ENCODE peak calls at places on chromosomes 11 and 22, in eight cellular contexts. G is left cardiac atrium; P is NB4; N is GDM1; A is stimulated activated naive CD8-positive, alpha-beta T cell treated with anti-CD3 and anti-CD28 coated beads, Interleukin-15, amount 100 ng/mL, for 72 hours; X is astrocyte of the spinal cord; K is MCF 10A; S is NCI-H1092. Y is an unnamed sample.

GRCh38 chr11:120208012-120208441 is 2.8 kb upstream of the OAF start:
- DNase-seq in G (no peak), N (no peak), A (no peak), P (peak), S (no peak), K (peak), X (no peak), Y (no peak)

GRCh38 chr22:39627865-39628562 is 57.5 kb downstream of the CACNA1I start:
- DNase-seq in N (no peak), G (no peak), X (no peak), A (no peak), P (no peak), K (no peak), S (no peak), Y (no peak)

GRCh38 chr11:117823941-117824420 is 563 bp downstream of the FXYD2 start:
- DNase-seq in G (peak), A (peak), X (peak), S (no peak), K (no peak), N (peak), P (peak), Y (no peak)

GRCh38 chr11:14012836-14013235 is 50.3 kb downstream of the SPON1 start:
- DNase-seq in A (no peak), G (no peak), N (no peak), K (no peak), P (no peak), S (no peak), X (peak), Y (no peak)

GRCh38 chr22:49300951-49301397 is 526.7 kb downstream of the BRD1 start:
- DNase-seq in G (no peak), N (no peak), P (no peak), X (no peak), K (no peak), A (no peak), S (no peak), Y (no peak)

GRCh38 chr22:35467788-35468187 is 67.8 kb downstream of the MCM5 start:
- DNase-seq in G (peak), A (no peak), X (peak), N (no peak), K (no peak), S (no peak), P (no peak), Y (no peak)

GRCh38 chr11:17786824-17787525 is 52.4 kb downstream of the KCNC1 start:
- DNase-seq in P (no peak), A (no peak), G (no peak), X (peak), N (no peak), S (no peak), K (peak), Y (no peak)

GRCh38 chr11:20671856-20672546 is 2.6 kb downstream of the NELL1 start:
- DNase-seq in A (no peak), X (peak), S (no peak), P (peak), N (no peak), K (peak), G (no peak), Y (no peak)

GRCh38 chr11:99670268-99670667 is 649.5 kb downstream of the CNTN5 start:
- DNase-seq in S (no peak), K (no peak), N (no peak), P (no peak), G (no peak), A (no peak), X (no peak), Y (no peak)

GRCh38 chr11:66069715-66070603 is at the start of gene PACS1:
- DNase-seq in A (peak), N (peak), G (peak), P (peak), X (peak), K (peak), S (peak), Y (no peak)

GRCh38 chr11:12376259-12376971 is 956 bp upstream of the PARVA start:
- DNase-seq in G (peak), K (no peak), X (peak), A (no peak), P (no peak), S (no peak), N (no peak), Y (no peak)

GRCh38 chr11:123083623-123084029 is 21.7 kb upstream of the HSPA8 start:
- DNase-seq in P (peak), K (peak), G (peak), X (peak), N (peak), S (no peak), A (no peak), Y (no peak)

GRCh38 chr11:11894486-11894885 is 52.7 kb downstream of the USP47 start:
- DNase-seq in S (no peak), A (no peak), K (no peak), N (no peak), P (no peak), G (no peak), X (peak), Y (no peak)

GRCh38 chr11:47572715-47573255 is 6.0 kb downstream of the KBTBD4 start:
- DNase-seq in P (no peak), A (no peak), X (peak), K (no peak), G (peak), S (peak), N (no peak), Y (no peak)

GRCh38 chr11:62340269-62340901 is 3.1 kb downstream of the ASRGL1 start:
- DNase-seq in G (peak), S (peak), X (peak), K (peak), P (peak), N (peak), A (peak), Y (no peak)

GRCh38 chr22:44363214-44363979 is 50.6 kb upstream of the SHISAL1 start:
- DNase-seq in K (peak), X (peak), S (no peak), N (no peak), A (no peak), G (peak), P (peak), Y (no peak)

GRCh38 chr11:15038963-15039362 is 34.4 kb upstream of the CALCB start:
- DNase-seq in X (no peak), P (peak), G (no peak), K (peak), A (no peak), N (no peak), S (no peak), Y (no peak)